ENCODE peak calls at places on chromosome 3, in four cellular contexts. S, B, V and Y are unnamed samples.

GRCh38 chr3:69881756-69882428 is 117.6 kb upstream of the SAMMSON start:
- DNase-seq in S (no peak), B (no peak), V (no peak), Y (no peak)

GRCh38 chr3:100047455-100048141 is 66.7 kb downstream of the FILIP1L start:
- DNase-seq in S (no peak), B (no peak), V (no peak), Y (no peak)

GRCh38 chr3:45590822-45591546 is 3.6 kb upstream of the LIMD1 start:
- DNase-seq in S (no peak), B (no peak), V (peak; percentile 70), Y (no peak)

GRCh38 chr3:195148553-195148952 is 122.4 kb downstream of the XXYLT1 start:
- DNase-seq in S (no peak), B (no peak), V (no peak), Y (no peak)

GRCh38 chr3:15967577-15967976 is 169.8 kb upstream of the ANKRD28 start:
- DNase-seq in S (no peak), B (no peak), V (no peak), Y (no peak)

GRCh38 chr3:39180183-39180545 is 12.2 kb downstream of the XIRP1 start:
- DNase-seq in S (no peak), B (no peak), V (no peak), Y (no peak)

GRCh38 chr3:8733332-8734094 is at the start of gene CAV3:
- DNase-seq in S (no peak), B (peak; percentile 88), V (no peak), Y (no peak)

GRCh38 chr3:58048301-58048700 is 40.1 kb downstream of the FLNB start:
- DNase-seq in S (no peak), B (no peak), V (no peak), Y (no peak)

GRCh38 chr3:140494970-140495369 is 182.9 kb upstream of the TRIM42 start:
- DNase-seq in S (no peak), B (no peak), V (no peak), Y (no peak)

GRCh38 chr3:101780661-101781060 is 1.6 kb downstream of the NXPE3 start:
- DNase-seq in S (no peak), B (no peak), V (no peak), Y (no peak)

GRCh38 chr3:20307378-20307777 is 121.4 kb upstream of the SGO1 start:
- DNase-seq in S (no peak), B (no peak), V (no peak), Y (no peak)

DNA sequence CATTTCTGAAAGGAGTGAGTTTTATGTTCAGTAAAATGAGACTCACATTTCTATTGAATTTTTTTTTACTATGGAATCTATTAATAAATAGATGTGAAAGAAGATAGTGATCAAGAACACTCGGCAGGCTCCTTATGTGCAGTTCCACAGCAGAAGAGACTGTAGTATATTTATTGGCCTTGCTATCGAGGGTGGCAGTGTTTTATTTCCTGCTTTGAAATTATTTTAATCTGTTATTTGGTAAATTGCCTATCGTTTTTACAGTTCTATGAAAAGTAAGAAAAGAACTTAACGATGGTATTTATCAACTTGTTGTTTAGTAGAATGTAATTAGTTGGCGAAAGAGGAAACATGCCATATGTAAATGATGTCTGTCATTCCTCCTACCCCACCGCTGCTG is 238.3 kb downstream of the NLGN1 start:
- DNase-seq in S (no peak), B (no peak), V (no peak), Y (no peak)
- TF ChIP-seq CTCF in S (no peak), B (no peak), V (no peak), Y (no peak)

GRCh38 chr3:435969-436492 is 239.5 kb downstream of the CHL1 start:
- DNase-seq in S (no peak), B (no peak), V (no peak), Y (no peak)
- H3K9me3 ChIP-seq in S (no peaks in the 10 kb centered on the region), B (no peaks in the 10 kb centered on the region), V (no peaks in the 10 kb centered on the region), Y (no peaks in the 10 kb centered on the region)

GRCh38 chr3:113844622-113845222 is 6.1 kb downstream of the GRAMD1C start:
- DNase-seq in S (no peak), B (no peak), V (no peak), Y (no peak)
- TF ChIP-seq CTCF in S (peak; percentile 70), B (peak; percentile 53), V (peak; percentile 62), Y (peak; percentile 41)

GRCh38 chr3:133457465-133458067 is 57.7 kb downstream of the BFSP2 start:
- DNase-seq in S (no peak), B (no peak), V (no peak), Y (no peak)
- H3K9me3 ChIP-seq in S (no peaks in the 10 kb centered on the region), B (no peaks in the 10 kb centered on the region), V (no peaks in the 10 kb centered on the region), Y (no peaks in the 10 kb centered on the region)